ENCODE peak calls at places on chromosomes 13 and 19, in ten cellular contexts. I, Q, S, D, Y, T, J, W, R and V are unnamed samples.
A peak's percentile ranks its signal among the peaks of the same experiment; 100 is the strongest.

GRCh38 chr13:43407023-43407581 is 379.7 kb downstream of the ENOX1 start:
- DNase-seq in I (no peak), Q (no peak), S (no peak), D (no peak), Y (no peak), T (no peak), J (no peak), W (no peak), R (no peak), V (no peak)

GRCh38 chr13:50244913-50245574 is 229.8 kb downstream of the KCNRG start:
- DNase-seq in I (peak; percentile 87), Q (peak; percentile 34), S (peak; percentile 88), D (peak; percentile 78), Y (no peak), T (no peak), J (no peak), W (no peak), R (peak; percentile 79), V (peak; percentile 59)

GRCh38 chr13:70941454-70941853 is 833.2 kb upstream of the KLHL1 start:
- DNase-seq in I (no peak), Q (no peak), S (no peak), D (no peak), Y (no peak), T (no peak), J (no peak), W (no peak), R (no peak), V (no peak)

GRCh38 chr13:51906581-51906980 is 44.8 kb downstream of the CCDC70 start:
- DNase-seq in I (no peak), Q (no peak), S (no peak), D (no peak), Y (no peak), T (no peak), J (no peak), W (no peak), R (no peak), V (no peak)

GRCh38 chr19:56261145-56261544 is 11.4 kb upstream of the EDDM13 start:
- DNase-seq in I (no peak), Q (no peak), S (no peak), D (no peak), Y (no peak), T (no peak), J (no peak), W (no peak), R (no peak), V (no peak)

GRCh38 chr13:36822786-36823185 is 3.8 kb downstream of the RFXAP start:
- DNase-seq in I (no peak), Q (no peak), S (peak; percentile 15), D (no peak), Y (no peak), T (no peak), J (no peak), W (no peak), R (no peak), V (no peak)

GRCh38 chr13:44236370-44236769 is 137.3 kb upstream of the SERP2 start:
- DNase-seq in I (peak; percentile 56), Q (no peak), S (peak; percentile 58), D (no peak), Y (no peak), T (no peak), J (no peak), W (no peak), R (no peak), V (no peak)

GRCh38 chr19:2061093-2061935 is 10.3 kb upstream of the MKNK2 start:
- DNase-seq in I (peak; percentile 97), Q (peak; percentile 99), S (peak; percentile 95), D (peak; percentile 93), Y (peak; percentile 100), T (peak; percentile 100), J (peak; percentile 100), W (peak; percentile 99), R (peak; percentile 93), V (peak; percentile 78)

GRCh38 chr19:13164370-13165090 is 14.3 kb downstream of the IER2 start:
- DNase-seq in I (no peak), Q (peak; percentile 65), S (peak; percentile 61), D (no peak), Y (peak; percentile 57), T (no peak), J (peak; percentile 90), W (peak; percentile 78), R (no peak), V (no peak)

GRCh38 chr19:3369337-3370213 is 3.2 kb downstream of the NFIC start:
- DNase-seq in I (peak; percentile 50), Q (no peak), S (peak; percentile 63), D (no peak), Y (no peak), T (no peak), J (peak; percentile 82), W (peak; percentile 88), R (no peak), V (no peak)

GRCh38 chr13:41405367-41405766 is 52.0 kb upstream of the RGCC start:
- DNase-seq in I (no peak), Q (no peak), S (no peak), D (no peak), Y (no peak), T (no peak), J (no peak), W (no peak), R (no peak), V (no peak)

GRCh38 chr19:44530777-44531176 is 1.3 kb upstream of the CEACAM20 start:
- DNase-seq in I (peak; percentile 2), Q (no peak), S (no peak), D (no peak), Y (no peak), T (no peak), J (no peak), W (no peak), R (no peak), V (no peak)

GRCh38 chr13:82011355-82011754 is 1670.4 kb upstream of the SPRY2 start:
- DNase-seq in I (no peak), Q (no peak), S (no peak), D (no peak), Y (no peak), T (no peak), J (no peak), W (no peak), R (no peak), V (no peak)

GRCh38 chr13:106464076-106464475 is 71.4 kb downstream of the EFNB2 start:
- DNase-seq in I (no peak), Q (no peak), S (no peak), D (no peak), Y (no peak), T (no peak), J (no peak), W (no peak), R (no peak), V (no peak)

GRCh38 chr13:75356426-75356825 is 125.5 kb downstream of the TBC1D4 start:
- DNase-seq in I (no peak), Q (no peak), S (no peak), D (no peak), Y (no peak), T (no peak), J (no peak), W (no peak), R (no peak), V (no peak)

GRCh38 chr19:18218600-18218999 is 7.6 kb downstream of the PDE4C start:
- DNase-seq in I (no peak), Q (no peak), S (no peak), D (no peak), Y (no peak), T (no peak), J (no peak), W (no peak), R (no peak), V (no peak)

GRCh38 chr13:112873851-112874750 is 94.9 kb upstream of the MCF2L start:
- DNase-seq in I (peak; percentile 47), Q (peak; percentile 45), S (peak; percentile 50), D (no peak), Y (peak; percentile 30), T (no peak), J (peak; percentile 97), W (peak; percentile 88), R (peak; percentile 48), V (no peak)

GRCh38 chr19:55626350-55626749 is 2.0 kb upstream of the ZNF784 start:
- DNase-seq in I (no peak), Q (no peak), S (no peak), D (no peak), Y (peak; percentile 87), T (peak; percentile 84), J (no peak), W (no peak), R (no peak), V (no peak)

DNA sequence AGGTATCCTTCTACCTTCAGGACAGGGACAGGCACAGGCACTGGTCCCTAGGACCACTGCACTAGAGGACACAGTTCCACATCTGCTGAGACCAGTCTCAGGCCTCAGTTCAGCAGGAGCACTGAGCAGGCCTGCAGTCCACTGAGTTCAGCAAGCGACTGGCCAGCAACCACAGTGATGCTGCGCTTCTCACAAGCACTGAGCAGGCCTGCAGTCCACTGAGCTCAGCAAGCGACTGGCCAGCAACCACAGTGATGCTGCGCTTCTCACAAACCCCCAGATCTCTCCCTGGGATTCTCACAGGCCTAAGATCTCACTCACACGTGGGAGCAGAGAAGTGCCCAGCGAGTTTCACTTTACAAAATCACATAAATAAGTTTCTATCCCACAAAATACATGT is 140.6 kb downstream of the IRS2 start:
- DNase-seq in I (no peak), Q (no peak), S (no peak), D (no peak), Y (no peak), T (no peak), J (no peak), W (no peak), R (no peak), V (no peak)
- H3K4me3 ChIP-seq in I (no peak overlapping the region), Q (no peak overlapping the region), S (no peak overlapping the region), D (no peak overlapping the region), Y (no peak overlapping the region), T (no peak overlapping the region), J (no peak overlapping the region), W (no peak overlapping the region), R (no peak overlapping the region), V (no peak overlapping the region)

GRCh38 chr13:39688699-39689405 is 33.4 kb downstream of the COG6 start:
- DNase-seq in I (no peak), Q (no peak), S (peak; percentile 54), D (no peak), Y (no peak), T (no peak), J (no peak), W (no peak), R (no peak), V (peak; percentile 9)
- H3K4me3 ChIP-seq in I (no peak overlapping the region), Q (no peak overlapping the region), S (no peak overlapping the region), D (no peak overlapping the region), Y (no peak overlapping the region), T (no peak overlapping the region), J (no peak overlapping the region), W (no peak overlapping the region), R (no peak overlapping the region), V (no peak overlapping the region)

DNA sequence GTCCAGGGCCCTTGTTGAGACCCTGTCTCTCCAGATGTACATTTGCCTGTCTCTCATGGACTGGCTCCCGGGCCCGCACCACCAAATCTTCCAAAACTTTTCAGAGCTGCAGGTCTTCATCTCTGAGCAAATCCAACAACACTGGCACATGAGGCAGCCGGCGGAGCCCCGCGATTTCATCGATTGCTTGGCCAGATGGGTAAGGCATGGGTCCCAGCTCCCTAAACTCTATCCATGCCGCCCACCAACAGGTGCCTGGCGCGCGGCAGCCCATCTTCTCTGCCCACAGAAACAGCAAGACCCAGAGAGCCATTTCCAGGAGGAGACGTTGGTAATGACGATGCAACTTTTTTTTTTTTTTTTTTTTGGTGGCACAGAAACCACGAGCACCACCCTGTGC is 22.4 kb downstream of the CYP2F1 start:
- DNase-seq in I (no peak), Q (no peak), S (no peak), D (no peak), Y (no peak), T (no peak), J (peak; percentile 22), W (no peak), R (no peak), V (no peak)
- H3K4me3 ChIP-seq in I (no peak overlapping the region), Q (no peak overlapping the region), S (no peak overlapping the region), D (no peak overlapping the region), Y (no peak overlapping the region), T (no peak overlapping the region), J (no peak overlapping the region), W (no peak overlapping the region), R (no peak overlapping the region), V (no peak overlapping the region)

GRCh38 chr19:47022541-47023447 is 3.2 kb downstream of the NPAS1 start:
- DNase-seq in I (no peak), Q (no peak), S (no peak), D (no peak), Y (no peak), T (no peak), J (no peak), W (no peak), R (no peak), V (no peak)
- H3K4me3 ChIP-seq in I (no peak overlapping the region), Q (no peak overlapping the region), S (no peak overlapping the region), D (no peak overlapping the region), Y (no peak overlapping the region), T (no peak overlapping the region), J (peak overlapping the region; percentile 5), W (no peak overlapping the region), R (no peak overlapping the region), V (no peak overlapping the region)